ENCODE peak calls at places on chromosomes 4 and X, in six cellular contexts. One of them, this sample, is unnamed.

GRCh38 chrX:11401966-11402365 is 108.8 kb downstream of the AMELX start:
- ATAC-seq in activated CD8-positive, alpha-beta T cell treated with anti-CD3 and anti-CD28 coated beads for 36 hours: no peak
- ATAC-seq in central memory CD8-positive, alpha-beta T cell: no peak
- ATAC-seq in DND-41: no peak
- ATAC-seq in RWPE2: no peak
- ATAC-seq in naive thymus-derived CD8-positive, alpha-beta T cell: no peak
- ATAC-seq in this sample: no peak

GRCh38 chrX:154328646-154329045 is 33.1 kb downstream of the TKTL1 start:
- ATAC-seq in central memory CD8-positive, alpha-beta T cell: no peak
- ATAC-seq in naive thymus-derived CD8-positive, alpha-beta T cell: no peak
- ATAC-seq in RWPE2: no peak
- ATAC-seq in DND-41: no peak
- ATAC-seq in activated CD8-positive, alpha-beta T cell treated with anti-CD3 and anti-CD28 coated beads for 36 hours: peak; percentile 25
- ATAC-seq in this sample: no peak

GRCh38 chr4:25022741-25023140 is 8.0 kb downstream of the LGI2 start:
- ATAC-seq in central memory CD8-positive, alpha-beta T cell: no peak
- ATAC-seq in DND-41: no peak
- ATAC-seq in naive thymus-derived CD8-positive, alpha-beta T cell: no peak
- ATAC-seq in activated CD8-positive, alpha-beta T cell treated with anti-CD3 and anti-CD28 coated beads for 36 hours: no peak
- ATAC-seq in RWPE2: no peak
- ATAC-seq in this sample: no peak

GRCh38 chrX:121160987-121161386 is 113.6 kb downstream of the GLUD2 start:
- ATAC-seq in DND-41: no peak
- ATAC-seq in RWPE2: no peak
- ATAC-seq in naive thymus-derived CD8-positive, alpha-beta T cell: no peak
- ATAC-seq in central memory CD8-positive, alpha-beta T cell: no peak
- ATAC-seq in activated CD8-positive, alpha-beta T cell treated with anti-CD3 and anti-CD28 coated beads for 36 hours: peak; percentile 39
- ATAC-seq in this sample: peak; percentile 82

GRCh38 chr4:161364681-161365080 is 799.1 kb downstream of the FSTL5 start:
- ATAC-seq in RWPE2: no peak
- ATAC-seq in activated CD8-positive, alpha-beta T cell treated with anti-CD3 and anti-CD28 coated beads for 36 hours: no peak
- ATAC-seq in DND-41: no peak
- ATAC-seq in naive thymus-derived CD8-positive, alpha-beta T cell: no peak
- ATAC-seq in central memory CD8-positive, alpha-beta T cell: no peak
- ATAC-seq in this sample: no peak

GRCh38 chrX:46140272-46140671 is 404.9 kb downstream of the ZNF674 start:
- ATAC-seq in DND-41: no peak
- ATAC-seq in naive thymus-derived CD8-positive, alpha-beta T cell: no peak
- ATAC-seq in central memory CD8-positive, alpha-beta T cell: no peak
- ATAC-seq in activated CD8-positive, alpha-beta T cell treated with anti-CD3 and anti-CD28 coated beads for 36 hours: peak; percentile 37
- ATAC-seq in RWPE2: no peak
- ATAC-seq in this sample: no peak

GRCh38 chrX:40683245-40683644 is 35.9 kb upstream of the CXorf38 start:
- ATAC-seq in activated CD8-positive, alpha-beta T cell treated with anti-CD3 and anti-CD28 coated beads for 36 hours: no peak
- ATAC-seq in RWPE2: no peak
- ATAC-seq in central memory CD8-positive, alpha-beta T cell: no peak
- ATAC-seq in naive thymus-derived CD8-positive, alpha-beta T cell: no peak
- ATAC-seq in DND-41: no peak
- ATAC-seq in this sample: peak; percentile 68

GRCh38 chr4:88003261-88003660 is 4.2 kb upstream of the PKD2 start:
- ATAC-seq in central memory CD8-positive, alpha-beta T cell: no peak
- ATAC-seq in activated CD8-positive, alpha-beta T cell treated with anti-CD3 and anti-CD28 coated beads for 36 hours: no peak
- ATAC-seq in naive thymus-derived CD8-positive, alpha-beta T cell: no peak
- ATAC-seq in RWPE2: no peak
- ATAC-seq in DND-41: no peak
- ATAC-seq in this sample: no peak

GRCh38 chr4:153545822-153546221 is 79.7 kb downstream of the TMEM131L start:
- ATAC-seq in DND-41: no peak
- ATAC-seq in naive thymus-derived CD8-positive, alpha-beta T cell: no peak
- ATAC-seq in RWPE2: no peak
- ATAC-seq in central memory CD8-positive, alpha-beta T cell: no peak
- ATAC-seq in activated CD8-positive, alpha-beta T cell treated with anti-CD3 and anti-CD28 coated beads for 36 hours: no peak
- ATAC-seq in this sample: no peak

GRCh38 chr4:155120536-155120935 is 87.9 kb upstream of the NPY2R start:
- ATAC-seq in DND-41: no peak
- ATAC-seq in activated CD8-positive, alpha-beta T cell treated with anti-CD3 and anti-CD28 coated beads for 36 hours: no peak
- ATAC-seq in RWPE2: no peak
- ATAC-seq in central memory CD8-positive, alpha-beta T cell: no peak
- ATAC-seq in naive thymus-derived CD8-positive, alpha-beta T cell: no peak
- ATAC-seq in this sample: no peak

GRCh38 chr4:137309424-137309823 is 222.9 kb downstream of the PCDH18 start:
- ATAC-seq in RWPE2: no peak
- ATAC-seq in central memory CD8-positive, alpha-beta T cell: no peak
- ATAC-seq in activated CD8-positive, alpha-beta T cell treated with anti-CD3 and anti-CD28 coated beads for 36 hours: no peak
- ATAC-seq in naive thymus-derived CD8-positive, alpha-beta T cell: no peak
- ATAC-seq in DND-41: no peak
- ATAC-seq in this sample: no peak

GRCh38 chrX:16778545-16778944 is 7.7 kb upstream of the TXLNG start:
- ATAC-seq in naive thymus-derived CD8-positive, alpha-beta T cell: no peak
- ATAC-seq in DND-41: no peak
- ATAC-seq in central memory CD8-positive, alpha-beta T cell: no peak
- ATAC-seq in activated CD8-positive, alpha-beta T cell treated with anti-CD3 and anti-CD28 coated beads for 36 hours: no peak
- ATAC-seq in RWPE2: no peak
- ATAC-seq in this sample: no peak

GRCh38 chrX:40920351-40920750 is 164.9 kb upstream of the USP9X start:
- ATAC-seq in central memory CD8-positive, alpha-beta T cell: no peak
- ATAC-seq in activated CD8-positive, alpha-beta T cell treated with anti-CD3 and anti-CD28 coated beads for 36 hours: no peak
- ATAC-seq in DND-41: no peak
- ATAC-seq in naive thymus-derived CD8-positive, alpha-beta T cell: no peak
- ATAC-seq in RWPE2: no peak
- ATAC-seq in this sample: no peak

GRCh38 chr4:46386570-46386969 is 3.4 kb downstream of the GABRA2 start:
- ATAC-seq in naive thymus-derived CD8-positive, alpha-beta T cell: no peak
- ATAC-seq in activated CD8-positive, alpha-beta T cell treated with anti-CD3 and anti-CD28 coated beads for 36 hours: no peak
- ATAC-seq in DND-41: no peak
- ATAC-seq in RWPE2: no peak
- ATAC-seq in central memory CD8-positive, alpha-beta T cell: no peak
- ATAC-seq in this sample: no peak

GRCh38 chr4:117831060-117831683 is 203.1 kb upstream of the NDST3 start:
- ATAC-seq in RWPE2: no peak
- ATAC-seq in activated CD8-positive, alpha-beta T cell treated with anti-CD3 and anti-CD28 coated beads for 36 hours: no peak
- ATAC-seq in DND-41: no peak
- ATAC-seq in naive thymus-derived CD8-positive, alpha-beta T cell: no peak
- ATAC-seq in central memory CD8-positive, alpha-beta T cell: no peak
- ATAC-seq in this sample: no peak

GRCh38 chr4:113300384-113301011 is 251.0 kb downstream of the ANK2 start:
- ATAC-seq in DND-41: no peak
- ATAC-seq in naive thymus-derived CD8-positive, alpha-beta T cell: no peak
- ATAC-seq in RWPE2: peak; percentile 85
- ATAC-seq in activated CD8-positive, alpha-beta T cell treated with anti-CD3 and anti-CD28 coated beads for 36 hours: peak; percentile 70
- ATAC-seq in central memory CD8-positive, alpha-beta T cell: no peak
- ATAC-seq in this sample: peak; percentile 93

GRCh38 chr4:73810191-73810590 is 26.3 kb upstream of the CXCL6 start:
- ATAC-seq in DND-41: no peak
- ATAC-seq in activated CD8-positive, alpha-beta T cell treated with anti-CD3 and anti-CD28 coated beads for 36 hours: no peak
- ATAC-seq in naive thymus-derived CD8-positive, alpha-beta T cell: no peak
- ATAC-seq in central memory CD8-positive, alpha-beta T cell: no peak
- ATAC-seq in RWPE2: no peak
- ATAC-seq in this sample: no peak

GRCh38 chr4:136636155-136636554 is 896.1 kb downstream of the PCDH18 start:
- ATAC-seq in naive thymus-derived CD8-positive, alpha-beta T cell: no peak
- ATAC-seq in activated CD8-positive, alpha-beta T cell treated with anti-CD3 and anti-CD28 coated beads for 36 hours: no peak
- ATAC-seq in RWPE2: no peak
- ATAC-seq in DND-41: no peak
- ATAC-seq in central memory CD8-positive, alpha-beta T cell: no peak
- ATAC-seq in this sample: no peak

GRCh38 chr4:107863850-107864371 is 39.2 kb downstream of the SGMS2 start:
- ATAC-seq in central memory CD8-positive, alpha-beta T cell: no peak
- ATAC-seq in activated CD8-positive, alpha-beta T cell treated with anti-CD3 and anti-CD28 coated beads for 36 hours: peak; percentile 61
- ATAC-seq in naive thymus-derived CD8-positive, alpha-beta T cell: no peak
- ATAC-seq in RWPE2: peak; percentile 74
- ATAC-seq in DND-41: no peak
- ATAC-seq in this sample: peak; percentile 67

GRCh38 chrX:136714626-136715599 is 65.8 kb downstream of the ARHGEF6 start:
- ATAC-seq in RWPE2: no peak
- ATAC-seq in naive thymus-derived CD8-positive, alpha-beta T cell: peak; percentile 50
- ATAC-seq in activated CD8-positive, alpha-beta T cell treated with anti-CD3 and anti-CD28 coated beads for 36 hours: peak; percentile 46
- ATAC-seq in central memory CD8-positive, alpha-beta T cell: no peak
- ATAC-seq in DND-41: peak; percentile 35
- ATAC-seq in this sample: peak; percentile 54

GRCh38 chr4:180565856-180566431 is 1677.3 kb upstream of the TENM3 start:
- ATAC-seq in DND-41: no peak
- ATAC-seq in naive thymus-derived CD8-positive, alpha-beta T cell: no peak
- ATAC-seq in activated CD8-positive, alpha-beta T cell treated with anti-CD3 and anti-CD28 coated beads for 36 hours: no peak
- ATAC-seq in central memory CD8-positive, alpha-beta T cell: no peak
- ATAC-seq in RWPE2: no peak
- ATAC-seq in this sample: no peak

GRCh38 chr4:38834570-38834969 is 22.0 kb downstream of the TLR6 start:
- ATAC-seq in DND-41: no peak
- ATAC-seq in activated CD8-positive, alpha-beta T cell treated with anti-CD3 and anti-CD28 coated beads for 36 hours: no peak
- ATAC-seq in naive thymus-derived CD8-positive, alpha-beta T cell: no peak
- ATAC-seq in RWPE2: no peak
- ATAC-seq in central memory CD8-positive, alpha-beta T cell: no peak
- ATAC-seq in this sample: no peak

GRCh38 chr4:165359501-165359900 is 19.3 kb upstream of the CPE start:
- ATAC-seq in central memory CD8-positive, alpha-beta T cell: no peak
- ATAC-seq in RWPE2: peak; percentile 72
- ATAC-seq in naive thymus-derived CD8-positive, alpha-beta T cell: no peak
- ATAC-seq in DND-41: no peak
- ATAC-seq in activated CD8-positive, alpha-beta T cell treated with anti-CD3 and anti-CD28 coated beads for 36 hours: no peak
- ATAC-seq in this sample: no peak

GRCh38 chr4:163157157-163157556 is 9.5 kb downstream of the NAF1 start:
- ATAC-seq in RWPE2: peak; percentile 81
- ATAC-seq in naive thymus-derived CD8-positive, alpha-beta T cell: no peak
- ATAC-seq in central memory CD8-positive, alpha-beta T cell: no peak
- ATAC-seq in activated CD8-positive, alpha-beta T cell treated with anti-CD3 and anti-CD28 coated beads for 36 hours: no peak
- ATAC-seq in DND-41: no peak
- ATAC-seq in this sample: no peak

GRCh38 chr4:177511611-177512010 is 69.4 kb upstream of the AGA start:
- ATAC-seq in DND-41: no peak
- ATAC-seq in naive thymus-derived CD8-positive, alpha-beta T cell: no peak
- ATAC-seq in central memory CD8-positive, alpha-beta T cell: no peak
- ATAC-seq in activated CD8-positive, alpha-beta T cell treated with anti-CD3 and anti-CD28 coated beads for 36 hours: no peak
- ATAC-seq in RWPE2: peak; percentile 88
- ATAC-seq in this sample: no peak

GRCh38 chrX:9227276-9227675 is 193.3 kb upstream of the FAM9B start:
- ATAC-seq in naive thymus-derived CD8-positive, alpha-beta T cell: no peak
- ATAC-seq in RWPE2: no peak
- ATAC-seq in DND-41: no peak
- ATAC-seq in central memory CD8-positive, alpha-beta T cell: no peak
- ATAC-seq in activated CD8-positive, alpha-beta T cell treated with anti-CD3 and anti-CD28 coated beads for 36 hours: no peak
- ATAC-seq in this sample: peak; percentile 34

GRCh38 chr4:126223784-126224407 is 909.1 kb downstream of the FAT4 start:
- ATAC-seq in naive thymus-derived CD8-positive, alpha-beta T cell: no peak
- ATAC-seq in RWPE2: no peak
- ATAC-seq in activated CD8-positive, alpha-beta T cell treated with anti-CD3 and anti-CD28 coated beads for 36 hours: no peak
- ATAC-seq in central memory CD8-positive, alpha-beta T cell: no peak
- ATAC-seq in DND-41: no peak
- ATAC-seq in this sample: no peak

GRCh38 chr4:174248407-174248806 is 35.1 kb downstream of the FBXO8 start:
- ATAC-seq in activated CD8-positive, alpha-beta T cell treated with anti-CD3 and anti-CD28 coated beads for 36 hours: no peak
- ATAC-seq in naive thymus-derived CD8-positive, alpha-beta T cell: no peak
- ATAC-seq in DND-41: no peak
- ATAC-seq in RWPE2: no peak
- ATAC-seq in central memory CD8-positive, alpha-beta T cell: no peak
- ATAC-seq in this sample: no peak

GRCh38 chrX:38279188-38279587 is 48.1 kb downstream of the RPGR start:
- ATAC-seq in central memory CD8-positive, alpha-beta T cell: no peak
- ATAC-seq in RWPE2: no peak
- ATAC-seq in activated CD8-positive, alpha-beta T cell treated with anti-CD3 and anti-CD28 coated beads for 36 hours: no peak
- ATAC-seq in naive thymus-derived CD8-positive, alpha-beta T cell: no peak
- ATAC-seq in DND-41: no peak
- ATAC-seq in this sample: no peak

GRCh38 chr4:158333820-158334219 is 123.5 kb downstream of the TMEM144 start:
- ATAC-seq in naive thymus-derived CD8-positive, alpha-beta T cell: no peak
- ATAC-seq in activated CD8-positive, alpha-beta T cell treated with anti-CD3 and anti-CD28 coated beads for 36 hours: no peak
- ATAC-seq in RWPE2: no peak
- ATAC-seq in central memory CD8-positive, alpha-beta T cell: no peak
- ATAC-seq in DND-41: no peak
- ATAC-seq in this sample: no peak

GRCh38 chrX:8960809-8961413 is 73.0 kb downstream of the FAM9B start:
- ATAC-seq in DND-41: no peak
- ATAC-seq in central memory CD8-positive, alpha-beta T cell: no peak
- ATAC-seq in RWPE2: no peak
- ATAC-seq in activated CD8-positive, alpha-beta T cell treated with anti-CD3 and anti-CD28 coated beads for 36 hours: no peak
- ATAC-seq in naive thymus-derived CD8-positive, alpha-beta T cell: no peak
- ATAC-seq in this sample: no peak

GRCh38 chr4:76301775-76302162 is 4.8 kb upstream of the STBD1 start:
- ATAC-seq in DND-41: no peak
- ATAC-seq in activated CD8-positive, alpha-beta T cell treated with anti-CD3 and anti-CD28 coated beads for 36 hours: no peak
- ATAC-seq in central memory CD8-positive, alpha-beta T cell: no peak
- ATAC-seq in naive thymus-derived CD8-positive, alpha-beta T cell: no peak
- ATAC-seq in RWPE2: no peak
- ATAC-seq in this sample: no peak

GRCh38 chrX:37986893-37987292 is 19.5 kb upstream of the SYTL5 start:
- ATAC-seq in RWPE2: no peak
- ATAC-seq in naive thymus-derived CD8-positive, alpha-beta T cell: no peak
- ATAC-seq in central memory CD8-positive, alpha-beta T cell: no peak
- ATAC-seq in DND-41: no peak
- ATAC-seq in activated CD8-positive, alpha-beta T cell treated with anti-CD3 and anti-CD28 coated beads for 36 hours: no peak
- ATAC-seq in this sample: no peak

This sample was measured in activated T-helper 17 cell treated with anti-CD3 and anti-CD28 coated beads, Interleukin-2, amount 50 U/mL, for 72 hours.